ENCODE peak calls at places on chromosomes 3 and 15, in six cellular contexts. One of them, this sample, is unnamed. For H3K4me1, the result is how much of the 10 kb centered on the place peaks cover.

GRCh38 chr3:41808152-41808551 is 153.8 kb downstream of the ULK4 start:
- DNase-seq in uterus: no peak
- DNase-seq in right atrium auricular region: no peak
- DNase-seq in BE2C: no peak
- DNase-seq in CD8-positive, alpha-beta T cell: no peak
- DNase-seq in tibial nerve: no peak
- DNase-seq in this sample: no peak

GRCh38 chr3:158486200-158486599 is 84.8 kb upstream of the MLF1 start:
- DNase-seq in uterus: no peak
- DNase-seq in right atrium auricular region: no peak
- DNase-seq in BE2C: no peak
- DNase-seq in CD8-positive, alpha-beta T cell: no peak
- DNase-seq in tibial nerve: no peak
- DNase-seq in this sample: no peak

GRCh38 chr3:167983583-167983982 is 112.1 kb downstream of the GOLIM4 start:
- DNase-seq in uterus: no peak
- DNase-seq in right atrium auricular region: no peak
- DNase-seq in BE2C: no peak
- DNase-seq in CD8-positive, alpha-beta T cell: no peak
- DNase-seq in tibial nerve: no peak
- DNase-seq in this sample: no peak

GRCh38 chr15:84103345-84103744 is 132.2 kb upstream of the GOLGA6L4 start:
- DNase-seq in uterus: no peak
- DNase-seq in right atrium auricular region: no peak
- DNase-seq in BE2C: no peak
- DNase-seq in CD8-positive, alpha-beta T cell: no peak
- DNase-seq in tibial nerve: no peak
- DNase-seq in this sample: no peak

GRCh38 chr15:33618300-33618699 is 307.5 kb downstream of the RYR3 start:
- DNase-seq in uterus: no peak
- DNase-seq in right atrium auricular region: no peak
- DNase-seq in BE2C: no peak
- DNase-seq in CD8-positive, alpha-beta T cell: no peak
- DNase-seq in tibial nerve: no peak
- DNase-seq in this sample: no peak

GRCh38 chr3:29686889-29687592 is 406.2 kb downstream of the RBMS3 start:
- DNase-seq in uterus: no peak
- DNase-seq in right atrium auricular region: no peak
- DNase-seq in BE2C: no peak
- DNase-seq in CD8-positive, alpha-beta T cell: no peak
- DNase-seq in tibial nerve: no peak
- DNase-seq in this sample: no peak

GRCh38 chr15:47975422-47975821 is 145.4 kb upstream of the SLC24A5 start:
- DNase-seq in uterus: no peak
- DNase-seq in right atrium auricular region: no peak
- DNase-seq in BE2C: no peak
- DNase-seq in CD8-positive, alpha-beta T cell: no peak
- DNase-seq in tibial nerve: no peak
- DNase-seq in this sample: no peak

GRCh38 chr3:157649511-157649910 is 146.3 kb upstream of the VEPH1 start:
- DNase-seq in uterus: no peak
- DNase-seq in right atrium auricular region: no peak
- DNase-seq in BE2C: no peak
- DNase-seq in CD8-positive, alpha-beta T cell: no peak
- DNase-seq in tibial nerve: no peak
- DNase-seq in this sample: no peak

GRCh38 chr3:58491506-58492384 is at the start of gene KCTD6:
- DNase-seq in uterus: peak
- DNase-seq in right atrium auricular region: peak
- DNase-seq in BE2C: peak
- DNase-seq in CD8-positive, alpha-beta T cell: peak
- DNase-seq in tibial nerve: peak
- DNase-seq in this sample: peak

GRCh38 chr3:32177702-32178198 is 60.7 kb upstream of the CMTM8 start:
- DNase-seq in uterus: peak
- DNase-seq in right atrium auricular region: peak
- DNase-seq in BE2C: peak
- DNase-seq in CD8-positive, alpha-beta T cell: peak
- DNase-seq in tibial nerve: peak
- DNase-seq in this sample: peak

GRCh38 chr3:64188810-64189560 is 36.3 kb downstream of the PRICKLE2 start:
- DNase-seq in uterus: peak
- DNase-seq in right atrium auricular region: peak
- DNase-seq in BE2C: no peak
- DNase-seq in CD8-positive, alpha-beta T cell: no peak
- DNase-seq in tibial nerve: no peak
- DNase-seq in this sample: no peak

GRCh38 chr15:48897144-48897814 is 19.3 kb downstream of the EID1 start:
- DNase-seq in uterus: no peak
- DNase-seq in right atrium auricular region: no peak
- DNase-seq in BE2C: no peak
- DNase-seq in CD8-positive, alpha-beta T cell: no peak
- DNase-seq in tibial nerve: peak
- DNase-seq in this sample: no peak

GRCh38 chr3:42535981-42536784 is 33.7 kb downstream of the VIPR1 start:
- DNase-seq in uterus: no peak
- DNase-seq in right atrium auricular region: no peak
- DNase-seq in BE2C: no peak
- DNase-seq in CD8-positive, alpha-beta T cell: peak
- DNase-seq in tibial nerve: no peak
- DNase-seq in this sample: peak

GRCh38 chr3:189637755-189638154 is 6.6 kb downstream of the TP63 start:
- DNase-seq in uterus: no peak
- DNase-seq in right atrium auricular region: no peak
- DNase-seq in BE2C: no peak
- DNase-seq in CD8-positive, alpha-beta T cell: no peak
- DNase-seq in tibial nerve: no peak
- DNase-seq in this sample: no peak

GRCh38 chr15:63727542-63727941 is 106.2 kb downstream of the HERC1 start:
- DNase-seq in uterus: no peak
- DNase-seq in right atrium auricular region: no peak
- DNase-seq in BE2C: no peak
- DNase-seq in CD8-positive, alpha-beta T cell: no peak
- DNase-seq in tibial nerve: no peak
- DNase-seq in this sample: no peak

DNA sequence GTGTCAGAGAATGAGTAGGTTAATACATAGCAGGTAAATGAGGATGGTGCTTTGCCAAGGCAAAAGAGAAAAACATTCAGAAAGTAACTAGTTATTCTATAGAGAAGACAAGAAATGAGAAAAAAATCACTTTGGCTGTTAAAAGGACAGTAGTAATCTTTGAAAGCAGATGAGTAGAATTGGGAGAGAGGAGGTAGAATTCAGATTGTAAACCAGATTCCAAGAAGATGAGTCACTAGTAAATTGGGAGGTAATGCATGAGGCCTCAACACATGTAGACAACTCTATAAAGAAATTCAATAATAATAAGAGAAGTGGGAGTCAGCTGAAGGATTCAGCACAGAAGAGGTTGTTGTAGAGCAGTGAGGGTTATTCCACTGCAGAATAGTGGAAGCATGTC is 81.4 kb downstream of the MBNL1 start:
- DNase-seq in uterus: no peak
- DNase-seq in right atrium auricular region: no peak
- DNase-seq in BE2C: no peak
- DNase-seq in CD8-positive, alpha-beta T cell: no peak
- DNase-seq in tibial nerve: no peak
- DNase-seq in this sample: no peak
- H3K4me1 ChIP-seq in uterus: under half
- H3K4me1 ChIP-seq in right atrium auricular region: half or more
- H3K4me1 ChIP-seq in BE2C: under half
- H3K4me1 ChIP-seq in CD8-positive, alpha-beta T cell: under half
- H3K4me1 ChIP-seq in tibial nerve: half or more
- H3K4me1 ChIP-seq in this sample: under half

GRCh38 chr15:42494998-42495360 is 455 bp upstream of the SNAP23 start:
- DNase-seq in uterus: no peak
- DNase-seq in right atrium auricular region: peak
- DNase-seq in BE2C: no peak
- DNase-seq in CD8-positive, alpha-beta T cell: peak
- DNase-seq in tibial nerve: peak
- DNase-seq in this sample: peak

GRCh38 chr15:42491540-42492225 is 742 bp upstream of the ZNF106 start:
- DNase-seq in uterus: no peak
- DNase-seq in right atrium auricular region: no peak
- DNase-seq in BE2C: no peak
- DNase-seq in CD8-positive, alpha-beta T cell: no peak
- DNase-seq in tibial nerve: no peak
- DNase-seq in this sample: no peak

GRCh38 chr15:42493694-42494093 is 1.7 kb upstream of the SNAP23 start:
- DNase-seq in uterus: no peak
- DNase-seq in right atrium auricular region: no peak
- DNase-seq in BE2C: no peak
- DNase-seq in CD8-positive, alpha-beta T cell: no peak
- DNase-seq in tibial nerve: no peak
- DNase-seq in this sample: no peak

GRCh38 chr15:42490246-42490742 is 647 bp downstream of the ZNF106 start:
- DNase-seq in uterus: no peak
- DNase-seq in right atrium auricular region: no peak
- DNase-seq in BE2C: no peak
- DNase-seq in CD8-positive, alpha-beta T cell: no peak
- DNase-seq in tibial nerve: no peak
- DNase-seq in this sample: no peak

DNA sequence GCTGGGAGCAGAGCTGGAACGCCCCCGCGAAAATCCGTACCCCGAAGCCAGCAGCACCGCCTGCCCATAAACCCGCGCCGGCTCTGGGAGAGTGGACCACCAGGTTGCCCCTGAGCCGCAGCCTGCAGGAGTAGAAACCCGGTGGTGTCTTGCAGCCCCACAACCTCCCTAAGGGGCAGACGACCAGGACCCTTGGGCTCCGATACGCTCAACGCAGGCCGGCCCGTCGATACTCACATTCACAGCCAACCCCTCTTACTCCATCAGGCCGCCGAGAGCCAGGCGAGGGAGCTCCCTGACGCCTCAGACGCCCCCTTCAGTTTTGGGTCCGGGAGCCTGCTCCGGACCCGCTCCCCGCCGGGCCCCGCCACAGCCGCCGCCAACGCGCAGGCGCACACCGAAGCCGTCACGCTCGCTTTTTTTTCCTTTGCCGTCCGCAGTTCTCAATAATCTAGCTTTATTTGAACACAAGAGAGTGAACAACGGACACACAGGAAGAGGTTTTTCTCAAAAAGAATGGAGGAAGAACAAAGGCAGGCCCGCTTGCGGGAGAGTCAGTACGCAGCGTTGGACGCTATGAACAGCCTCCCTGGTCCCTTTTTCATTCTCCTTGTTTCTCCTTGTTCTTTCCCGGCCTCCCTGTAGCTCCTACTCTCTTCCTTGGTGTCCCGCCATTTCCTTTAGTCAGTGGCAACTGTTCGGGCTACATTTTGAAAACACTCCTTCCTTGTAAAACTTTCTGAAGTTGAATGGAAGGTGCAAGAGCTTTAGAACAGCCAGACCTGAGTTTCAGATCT is at the start of gene ZNF106:
- DNase-seq in uterus: peak
- DNase-seq in right atrium auricular region: peak
- DNase-seq in BE2C: peak
- DNase-seq in CD8-positive, alpha-beta T cell: peak
- DNase-seq in tibial nerve: peak
- DNase-seq in this sample: peak
- TF ChIP-seq CTCF in uterus: peak
- TF ChIP-seq CTCF in right atrium auricular region: no peak
- TF ChIP-seq CTCF in BE2C: no peak
- TF ChIP-seq CTCF in CD8-positive, alpha-beta T cell: no peak
- TF ChIP-seq CTCF in tibial nerve: no peak
- TF ChIP-seq CTCF in this sample: peak

GRCh38 chr15:90002428-90002844 is 1.3 kb downstream of the ZNF710 start:
- DNase-seq in uterus: peak
- DNase-seq in right atrium auricular region: no peak
- DNase-seq in BE2C: peak
- DNase-seq in CD8-positive, alpha-beta T cell: peak
- DNase-seq in tibial nerve: no peak
- DNase-seq in this sample: peak

GRCh38 chr15:90001683-90002427 is 731 bp downstream of the ZNF710 start:
- DNase-seq in uterus: peak
- DNase-seq in right atrium auricular region: no peak
- DNase-seq in BE2C: peak
- DNase-seq in CD8-positive, alpha-beta T cell: peak
- DNase-seq in tibial nerve: peak
- DNase-seq in this sample: peak

GRCh38 chr15:90004671-90005070 is 3.5 kb downstream of the ZNF710 start:
- DNase-seq in uterus: no peak
- DNase-seq in right atrium auricular region: peak
- DNase-seq in BE2C: no peak
- DNase-seq in CD8-positive, alpha-beta T cell: no peak
- DNase-seq in tibial nerve: peak
- DNase-seq in this sample: peak

GRCh38 chr15:90004252-90004651 is 3.1 kb downstream of the ZNF710 start:
- DNase-seq in uterus: peak
- DNase-seq in right atrium auricular region: no peak
- DNase-seq in BE2C: no peak
- DNase-seq in CD8-positive, alpha-beta T cell: no peak
- DNase-seq in tibial nerve: no peak
- DNase-seq in this sample: no peak

DNA sequence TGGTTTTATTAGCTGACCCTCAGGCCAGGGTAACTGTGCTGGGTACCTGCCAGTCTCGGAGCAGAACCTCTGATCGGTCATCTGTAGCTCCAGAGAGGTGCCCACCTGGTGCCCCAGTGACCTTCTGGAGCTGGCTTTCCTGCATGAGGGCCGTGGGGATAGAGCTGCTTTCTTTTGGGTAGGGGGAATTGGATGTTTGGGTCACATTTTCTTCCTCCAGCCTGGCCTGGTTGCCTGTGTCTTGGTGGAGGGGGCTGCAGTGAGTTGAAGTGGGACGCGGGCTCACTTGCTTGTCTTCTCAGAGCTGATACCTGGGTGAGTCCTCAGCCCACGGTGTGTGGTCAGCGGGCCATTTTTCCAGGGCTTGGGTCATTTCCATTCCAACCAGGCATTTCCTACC is 2.6 kb downstream of the ZNF710 start:
- DNase-seq in uterus: no peak
- DNase-seq in right atrium auricular region: no peak
- DNase-seq in BE2C: no peak
- DNase-seq in CD8-positive, alpha-beta T cell: no peak
- DNase-seq in tibial nerve: no peak
- DNase-seq in this sample: no peak
- H3K4me1 ChIP-seq in uterus: under half
- H3K4me1 ChIP-seq in right atrium auricular region: half or more
- H3K4me1 ChIP-seq in BE2C: under half
- H3K4me1 ChIP-seq in CD8-positive, alpha-beta T cell: under half
- H3K4me1 ChIP-seq in tibial nerve: half or more
- H3K4me1 ChIP-seq in this sample: half or more

DNA sequence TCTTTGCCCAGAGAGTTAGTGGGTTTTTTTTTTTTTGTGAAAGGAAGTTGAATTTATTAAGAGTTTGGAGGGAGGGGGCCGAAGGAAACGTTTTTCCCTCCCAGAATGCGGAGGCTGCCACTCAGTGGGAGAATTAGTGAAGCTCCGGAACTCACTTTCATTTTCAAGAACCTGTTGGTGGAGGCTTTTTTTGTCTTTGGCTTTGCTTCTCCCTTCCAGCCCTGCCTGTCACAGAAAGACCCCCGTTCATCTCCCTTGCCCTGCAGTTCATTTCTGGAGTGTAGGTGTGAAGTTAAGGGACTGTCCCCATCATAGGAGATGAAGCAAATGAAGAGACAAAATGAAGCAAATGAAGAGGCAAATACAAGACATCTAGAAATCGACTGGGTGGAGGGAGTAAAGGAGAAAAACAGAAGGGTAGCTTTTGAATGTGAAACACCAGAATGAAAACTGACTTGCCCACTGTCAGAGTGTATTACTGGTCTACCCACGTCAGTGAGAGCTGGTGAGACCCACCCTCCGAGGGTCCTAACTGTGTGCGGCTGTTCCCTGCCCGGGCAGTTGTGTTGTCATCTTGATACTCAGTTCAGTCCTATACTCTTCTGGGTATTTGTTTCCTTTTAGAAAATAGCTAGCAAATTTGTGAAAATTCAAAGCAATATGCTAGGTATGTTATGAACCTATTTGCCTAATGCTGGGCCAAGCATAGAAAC is 91.5 kb downstream of the ITPR1 start:
- DNase-seq in uterus: peak
- DNase-seq in right atrium auricular region: no peak
- DNase-seq in BE2C: no peak
- DNase-seq in CD8-positive, alpha-beta T cell: no peak
- DNase-seq in tibial nerve: no peak
- DNase-seq in this sample: peak
- TF ChIP-seq CTCF in uterus: peak
- TF ChIP-seq CTCF in right atrium auricular region: no peak
- TF ChIP-seq CTCF in BE2C: no peak
- TF ChIP-seq CTCF in CD8-positive, alpha-beta T cell: no peak
- TF ChIP-seq CTCF in tibial nerve: no peak
- TF ChIP-seq CTCF in this sample: no peak